ENCODE peak calls at places on chromosomes 13 and 19, in four cellular contexts. Y is IMR-90, V is neuronal stem cell, W is H1. I is an unnamed sample.

GRCh38 chr19:18014197-18014596 is 6.2 kb downstream of the ARRDC2 start:
- DNase-seq in V (no peak), Y (no peak), W (no peak), I (no peak)

GRCh38 chr13:28889317-28889716 is 69.2 kb downstream of the MTUS2 start:
- DNase-seq in Y (no peak), V (no peak), W (no peak), I (no peak)

GRCh38 chr13:42396901-42397670 is 125.1 kb downstream of the AKAP11 start:
- DNase-seq in V (no peak), W (no peak), Y (no peak), I (no peak)

GRCh38 chr19:36573020-36573947 is at the start of gene ZNF529:
- DNase-seq in Y (peak), W (peak), V (peak), I (peak)

GRCh38 chr13:75468098-75468497 is 13.9 kb downstream of the TBC1D4 start:
- DNase-seq in W (no peak), V (no peak), Y (peak), I (no peak)

GRCh38 chr19:18057557-18057956 is 29.2 kb downstream of the IL12RB1 start:
- DNase-seq in Y (no peak), W (no peak), V (no peak), I (no peak)

GRCh38 chr19:2462635-2463421 is 6.1 kb upstream of the LMNB2 start:
- DNase-seq in W (peak), Y (peak), V (peak), I (peak)

GRCh38 chr19:16888629-16889371 is at the start of gene F2RL3:
- DNase-seq in W (no peak), V (no peak), Y (peak), I (peak)

GRCh38 chr19:46487178-46487801 is 8.4 kb downstream of the PNMA8B start:
- DNase-seq in Y (no peak), W (no peak), V (no peak), I (no peak)

GRCh38 chr19:49347835-49348234 is 12.6 kb downstream of the CD37 start:
- DNase-seq in W (no peak), Y (peak), V (no peak), I (peak)

GRCh38 chr19:8423821-8424223 is 10.7 kb downstream of the MARCHF2 start:
- DNase-seq in V (peak), Y (peak), W (no peak), I (peak)

GRCh38 chr19:39846678-39847486 is 703 bp upstream of the FBL start:
- DNase-seq in W (no peak), Y (no peak), V (no peak), I (peak)

GRCh38 chr19:56167064-56167578 is 8.7 kb upstream of the GALP start:
- DNase-seq in Y (no peak), V (peak), W (no peak), I (no peak)

GRCh38 chr13:39894586-39894985 is 239.1 kb downstream of the COG6 start:
- DNase-seq in Y (no peak), W (no peak), V (no peak), I (no peak)

GRCh38 chr13:24864579-24864978 is 100.6 kb downstream of the RNF17 start:
- DNase-seq in W (no peak), V (no peak), Y (no peak), I (no peak)

GRCh38 chr19:41265376-41266153 is 1.4 kb downstream of the HNRNPUL1 start:
- DNase-seq in V (no peak), W (no peak), Y (peak), I (peak)

GRCh38 chr13:72218966-72219365 is 352.0 kb upstream of the DACH1 start:
- DNase-seq in Y (no peak), V (no peak), W (no peak), I (no peak)

GRCh38 chr19:4019578-4019977 is 12.0 kb downstream of the PIAS4 start:
- DNase-seq in V (no peak), W (no peak), Y (no peak), I (no peak)

GRCh38 chr13:98664047-98664446 is 87.1 kb upstream of the STK24 start:
- DNase-seq in V (no peak), W (no peak), Y (peak), I (peak)

GRCh38 chr19:13681509-13681908 is 82.8 kb upstream of the MRI1 start:
- DNase-seq in V (no peak), W (no peak), Y (no peak), I (no peak)

GRCh38 chr13:98813993-98814392 is 61.5 kb upstream of the SLC15A1 start:
- DNase-seq in W (no peak), V (no peak), Y (peak), I (no peak)

GRCh38 chr13:33180009-33180804 is 105.3 kb downstream of the STARD13 start:
- DNase-seq in V (no peak), W (no peak), Y (no peak), I (no peak)

GRCh38 chr19:12482505-12482886 is 2.1 kb downstream of the ZNF709 start:
- DNase-seq in V (no peak), W (no peak), Y (no peak), I (no peak)

GRCh38 chr13:23731709-23732108 is 157.5 kb downstream of the MIPEP start:
- DNase-seq in V (no peak), W (no peak), Y (no peak), I (no peak)

GRCh38 chr13:25528266-25528665 is 156.5 kb downstream of the ATP8A2 start:
- DNase-seq in V (no peak), W (no peak), Y (no peak), I (no peak)

GRCh38 chr13:33799950-33800592 is 17.9 kb upstream of the RFC3 start:
- DNase-seq in Y (peak), W (no peak), V (no peak), I (peak)

GRCh38 chr13:28531195-28531955 is 36.4 kb upstream of the FLT1 start:
- DNase-seq in W (peak), V (peak), Y (peak), I (no peak)

GRCh38 chr13:87944038-87944437 is 272.9 kb downstream of the SLITRK5 start:
- DNase-seq in W (no peak), V (no peak), Y (no peak), I (no peak)

GRCh38 chr19:3969435-3970312 is 1.2 kb downstream of the DAPK3 start:
- DNase-seq in W (peak), V (peak), Y (peak), I (peak)

GRCh38 chr13:46995874-46996273 is 99.0 kb upstream of the HTR2A start:
- DNase-seq in V (no peak), Y (no peak), W (no peak), I (no peak)

DNA sequence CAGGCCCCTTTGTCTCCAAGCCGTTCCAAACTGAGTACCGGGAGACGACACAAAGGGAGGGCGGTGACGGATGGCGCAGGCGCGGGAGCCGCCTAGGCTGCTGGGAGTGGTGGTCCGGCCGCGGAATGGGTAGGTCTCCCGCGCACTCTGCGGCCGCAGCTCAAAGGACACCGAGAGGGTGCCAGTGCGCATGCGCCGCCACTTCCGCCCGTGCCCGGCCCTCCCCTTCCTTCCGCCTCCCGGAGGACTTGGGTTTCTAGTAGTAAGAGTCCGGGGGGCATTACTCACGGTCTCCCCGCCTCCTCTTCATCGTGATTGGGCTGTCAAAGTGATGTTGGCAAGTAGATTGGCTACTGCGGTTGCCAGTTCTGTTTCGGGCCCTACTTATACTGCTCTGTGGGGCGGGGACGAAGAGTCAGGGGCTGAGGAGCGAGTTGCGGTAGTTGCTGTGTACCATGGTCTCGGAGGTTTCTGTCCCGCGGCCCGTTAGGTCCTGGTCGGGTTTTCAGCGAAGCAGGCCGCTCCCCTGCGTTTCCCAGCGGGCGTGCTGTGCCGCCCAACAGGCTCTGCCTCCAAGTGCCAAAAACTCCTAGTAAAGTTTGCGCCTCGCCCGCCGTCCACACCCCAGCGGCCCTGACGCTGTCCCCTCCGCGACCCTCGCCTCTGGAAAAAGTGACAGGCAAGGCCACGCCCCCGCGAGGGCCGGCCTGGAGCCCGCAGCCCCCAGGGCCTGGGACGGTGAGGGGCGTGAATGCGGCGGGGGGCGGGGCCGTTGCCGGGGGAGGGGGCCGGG is 455 bp upstream of the ING1 start:
- DNase-seq in W (peak), Y (peak), V (peak), I (peak)
- H3K14ac ChIP-seq in W (no peak), Y (peak), V (peak), I (peak)

DNA sequence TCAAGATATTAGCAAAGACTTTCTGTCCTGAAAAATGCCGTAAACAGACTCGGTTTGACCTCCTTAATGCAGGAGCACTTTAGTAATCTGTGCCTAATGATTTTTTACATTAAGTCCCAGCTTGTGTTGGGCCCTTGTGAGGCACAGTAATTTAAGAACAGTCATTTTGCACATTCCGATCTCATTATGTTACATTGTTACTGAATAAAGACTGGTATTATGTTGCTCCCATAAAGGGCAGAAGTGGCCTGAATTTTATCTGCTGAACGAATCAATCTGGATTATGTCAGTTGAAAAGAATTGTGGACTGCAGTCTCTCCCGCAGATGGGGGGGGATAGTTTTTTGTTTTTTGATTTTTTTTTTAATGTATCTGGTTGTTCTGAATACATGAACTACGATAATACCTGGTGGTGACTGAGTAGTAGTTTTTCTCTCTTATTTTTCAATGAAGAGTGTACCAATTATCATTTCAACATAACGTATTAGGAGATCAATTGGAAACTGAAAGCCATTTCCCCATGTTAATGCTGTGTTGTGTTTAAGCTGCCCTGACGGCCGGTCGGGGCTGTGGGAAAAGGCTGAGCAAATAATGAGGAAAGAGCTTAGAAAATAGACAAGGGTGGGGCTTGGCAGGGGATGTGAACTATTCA is 290.2 kb downstream of the ZNF536 start:
- DNase-seq in W (no peak), Y (no peak), V (no peak), I (no peak)
- H3K4me3 ChIP-seq in W (no peak), Y (no peak), V (no peak), I (no peak)

DNA sequence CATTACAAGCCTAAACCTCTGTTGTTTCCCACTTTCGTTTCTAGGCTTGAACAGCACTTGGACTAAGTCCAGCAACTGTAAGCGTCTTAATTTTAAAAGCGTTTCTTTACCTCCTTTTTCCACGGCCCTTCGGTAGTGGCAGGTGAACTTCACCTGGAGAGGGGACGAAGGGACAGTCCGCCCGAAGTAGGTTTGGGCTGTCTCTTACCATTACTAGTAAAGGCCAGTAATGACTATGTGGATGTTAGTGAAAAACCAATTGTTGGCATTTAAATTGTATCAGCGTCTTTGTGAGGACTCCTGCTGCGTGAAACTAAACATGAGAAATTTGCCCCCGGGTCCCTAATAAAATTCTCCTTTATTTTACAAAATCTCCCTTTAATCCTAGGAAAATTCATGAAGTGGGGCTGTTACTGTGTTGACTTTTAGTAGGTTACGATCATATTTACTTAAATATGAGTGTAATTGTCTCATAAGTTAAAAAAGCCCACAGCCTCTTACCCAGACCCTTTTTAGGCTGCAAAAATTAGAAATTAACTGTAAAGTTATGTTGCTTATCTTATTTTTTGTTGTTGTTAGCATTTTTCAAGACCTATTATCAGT is 981 bp downstream of the ITM2B start:
- DNase-seq in W (no peak), Y (peak), V (no peak), I (peak)
- H2BK5ac ChIP-seq in W (peak), Y (peak), V (no peak), I (no peak)

GRCh38 chr13:66264976-66265375 is 965.2 kb downstream of the PCDH9 start:
- DNase-seq in Y (peak), V (no peak), W (no peak), I (no peak)

GRCh38 chr13:66262330-66262729 is 967.8 kb downstream of the PCDH9 start:
- DNase-seq in Y (no peak), V (no peak), W (no peak), I (no peak)

GRCh38 chr13:66266761-66267160 is 963.4 kb downstream of the PCDH9 start:
- DNase-seq in V (no peak), Y (no peak), W (no peak), I (no peak)

GRCh38 chr13:66266348-66266747 is 963.8 kb downstream of the PCDH9 start:
- DNase-seq in W (no peak), V (no peak), Y (no peak), I (no peak)

GRCh38 chr13:66265446-66265845 is 964.7 kb downstream of the PCDH9 start:
- DNase-seq in Y (peak), W (no peak), V (no peak), I (no peak)
- H3K14ac ChIP-seq in Y (no peak), W (no peak), V (no peak), I (no peak)

GRCh38 chr19:704447-704741 is 4.3 kb upstream of the PALM start:
- DNase-seq in W (no peak), V (no peak), Y (no peak), I (no peak)

GRCh38 chr19:703651-704446 is 4.9 kb upstream of the PALM start:
- DNase-seq in W (peak), Y (peak), V (peak), I (peak)

GRCh38 chr19:708154-709141 is at the start of gene PALM:
- DNase-seq in W (peak), Y (no peak), V (peak), I (no peak)

DNA sequence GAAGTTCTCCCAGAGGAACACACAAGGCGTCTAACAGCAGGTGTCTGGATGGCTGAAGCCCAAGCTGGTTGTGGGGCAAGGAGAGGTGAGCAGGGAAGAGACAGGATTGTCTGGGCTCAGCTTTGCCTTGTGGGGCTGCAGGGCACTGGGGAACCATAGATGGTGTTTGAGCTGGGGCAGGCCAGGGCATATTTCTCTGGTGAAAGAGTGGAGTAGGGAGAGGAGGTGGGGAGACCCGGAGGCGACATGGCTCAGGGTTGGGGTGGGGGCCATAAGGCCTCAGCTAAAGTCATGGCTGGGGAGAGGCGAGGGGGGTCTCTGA is 5.4 kb upstream of the PALM start:
- DNase-seq in V (no peak), Y (no peak), W (no peak), I (no peak)
- H3K4me3 ChIP-seq in V (no peak), Y (no peak), W (peak), I (no peak)

DNA sequence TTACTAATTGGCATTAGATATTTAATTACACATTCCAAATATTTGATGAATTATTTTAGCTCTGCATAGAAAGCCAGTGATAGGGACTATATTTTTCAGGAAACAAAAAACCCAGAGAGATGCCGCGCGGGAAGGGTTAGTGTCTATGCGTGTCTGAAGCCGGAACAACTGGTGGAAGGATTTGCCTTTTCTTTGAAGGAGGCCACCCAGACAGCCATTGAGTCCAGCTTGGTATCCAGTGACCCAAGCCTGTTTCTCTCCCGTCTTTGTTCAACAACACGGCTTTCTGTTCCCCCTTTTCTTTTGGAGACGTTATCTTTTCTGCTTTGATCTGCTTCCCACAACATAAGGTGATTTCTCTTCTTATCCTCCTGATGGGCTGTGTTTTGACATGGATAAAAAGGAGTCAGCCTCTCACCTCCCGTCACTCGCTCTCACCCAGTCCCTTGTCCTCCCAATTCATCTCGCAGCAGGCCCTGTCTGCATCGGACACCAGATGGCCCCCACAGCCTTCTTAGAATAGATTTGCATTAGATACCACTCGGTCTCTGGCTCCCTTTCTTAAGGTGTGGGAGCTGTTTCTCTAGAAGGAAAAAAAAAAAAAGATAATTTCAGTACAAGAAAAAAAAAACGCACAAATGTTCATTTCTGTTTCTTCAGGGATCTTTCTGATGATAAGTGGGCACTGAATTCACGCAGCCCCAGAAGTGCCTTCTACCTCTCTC is 361.8 kb downstream of the ZNF536 start:
- DNase-seq in W (no peak), V (peak), Y (no peak), I (no peak)
- H2BK5ac ChIP-seq in W (no peak), V (no peak), Y (no peak), I (no peak)

GRCh38 chr13:113935081-113935511 is 38.8 kb downstream of the C13orf46 start:
- DNase-seq in W (peak), V (no peak), Y (no peak), I (no peak)
- H3K14ac ChIP-seq in W (no peak), V (no peak), Y (no peak), I (peak)

GRCh38 chr13:50884270-50884669 is 25.3 kb upstream of the RNASEH2B start:
- DNase-seq in V (no peak), W (no peak), Y (no peak), I (no peak)

GRCh38 chr13:50888362-50888761 is 21.2 kb upstream of the RNASEH2B start:
- DNase-seq in W (no peak), V (no peak), Y (no peak), I (no peak)

GRCh38 chr13:50887153-50887552 is 22.4 kb upstream of the RNASEH2B start:
- DNase-seq in V (no peak), W (no peak), Y (no peak), I (no peak)

GRCh38 chr13:50882816-50883215 is 26.8 kb upstream of the RNASEH2B start:
- DNase-seq in V (no peak), W (no peak), Y (no peak), I (no peak)
- H3K4me3 ChIP-seq in V (no peak), W (no peak), Y (no peak), I (no peak)